ENCODE peak calls at places on chromosomes 7 and 10, in four cellular contexts. Z is iris pigment epithelial cell, Y is NB4, J is fibroblast of mammary gland. L is an unnamed sample.

GRCh38 chr7:29748286-29749099 is 57.8 kb upstream of the WIPF3 start:
- DNase-seq in Z (peak), Y (peak), J (peak), L (peak)

GRCh38 chr10:14532473-14533251 is 201.9 kb upstream of the FRMD4A start:
- DNase-seq in Z (peak), J (no peak), Y (no peak), L (no peak)

GRCh38 chr10:50063100-50063499 is 4.7 kb upstream of the WASHC2A start:
- DNase-seq in J (no peak), Y (no peak), Z (no peak), L (no peak)

GRCh38 chr10:59285073-59285472 is 77.3 kb downstream of the FAM13C start:
- DNase-seq in J (no peak), Y (no peak), Z (no peak), L (no peak)

GRCh38 chr10:36994886-36995285 is 130.5 kb upstream of the ANKRD30A start:
- DNase-seq in J (no peak), Y (no peak), Z (no peak), L (no peak)

GRCh38 chr7:129767120-129768011 is 155.8 kb downstream of the NRF1 start:
- DNase-seq in Y (no peak), J (no peak), Z (no peak), L (no peak)

GRCh38 chr10:61899045-61899444 is 2.5 kb upstream of the ARID5B start:
- DNase-seq in J (peak), Y (peak), Z (peak), L (no peak)

GRCh38 chr7:150986099-150986512 is 4.7 kb upstream of the NOS3 start:
- DNase-seq in J (peak), Z (peak), Y (peak), L (peak)

GRCh38 chr10:91410638-91411367 is 659 bp downstream of the HECTD2 start:
- DNase-seq in Y (peak), J (peak), Z (peak), L (peak)

GRCh38 chr7:111014074-111014473 is 76.9 kb upstream of the LRRN3 start:
- DNase-seq in J (no peak), Z (peak), Y (no peak), L (no peak)

GRCh38 chr10:78365711-78366110 is 332.0 kb downstream of the RPS24 start:
- DNase-seq in J (no peak), Z (no peak), Y (no peak), L (no peak)

GRCh38 chr10:101133489-101134298 is 2.6 kb downstream of the TLX1 start:
- DNase-seq in Y (no peak), Z (no peak), J (no peak), L (no peak)

GRCh38 chr7:32490127-32490796 is at the start of gene LSM5:
- DNase-seq in Z (peak), J (peak), Y (peak), L (peak)

L was measured in LHCN-M2.